ENCODE peak calls at places on chromosome 1, in four cellular contexts. S, W, Q and F are unnamed samples.

GRCh38 chr1:50110656-50111055 is 1.9 kb downstream of the ELAVL4 start:
- DNase-seq in S (no peak), W (no peak), Q (no peak), F (no peak)

GRCh38 chr1:209576798-209577197 is 6.7 kb upstream of the CAMK1G start:
- DNase-seq in S (peak; percentile 76), W (peak; percentile 12), Q (peak; percentile 44), F (peak; percentile 87)

GRCh38 chr1:58398714-58399113 is 147.8 kb downstream of the OMA1 start:
- DNase-seq in S (no peak), W (no peak), Q (no peak), F (no peak)

GRCh38 chr1:53254011-53254640 is 15.8 kb upstream of the MAGOH start:
- DNase-seq in S (peak; percentile 71), W (no peak), Q (no peak), F (no peak)

GRCh38 chr1:212630159-212630900 is 21.8 kb downstream of the ATF3 start:
- DNase-seq in S (peak; percentile 78), W (no peak), Q (peak; percentile 48), F (peak; percentile 75)

GRCh38 chr1:2650967-2651645 is 18.3 kb upstream of the MMEL1 start:
- DNase-seq in S (no peak), W (no peak), Q (no peak), F (no peak)

GRCh38 chr1:115797491-115797890 is 29.0 kb upstream of the CASQ2 start:
- DNase-seq in S (no peak), W (no peak), Q (no peak), F (no peak)

GRCh38 chr1:53120659-53121058 is 21.8 kb downstream of the SLC1A7 start:
- DNase-seq in S (no peak), W (no peak), Q (no peak), F (no peak)

GRCh38 chr1:54583868-54584267 is 35.8 kb downstream of the ACOT11 start:
- DNase-seq in S (no peak), W (no peak), Q (no peak), F (no peak)

GRCh38 chr1:243621973-243622372 is 228.1 kb downstream of the AKT3 start:
- DNase-seq in S (no peak), W (no peak), Q (no peak), F (no peak)

GRCh38 chr1:220235462-220235861 is 36.8 kb downstream of the RAB3GAP2 start:
- DNase-seq in S (no peak), W (no peak), Q (peak; percentile 9), F (peak; percentile 13)

GRCh38 chr1:6803357-6803756 is 18.1 kb downstream of the CAMTA1 start:
- DNase-seq in S (no peak), W (no peak), Q (peak; percentile 19), F (no peak)

GRCh38 chr1:93552751-93553455 is 105.0 kb downstream of the FNBP1L start:
- DNase-seq in S (peak; percentile 49), W (no peak), Q (peak; percentile 71), F (no peak)
- TF ChIP-seq CHD4 in S (no peak), W (no peak), Q (no peak), F (no peak)

DNA sequence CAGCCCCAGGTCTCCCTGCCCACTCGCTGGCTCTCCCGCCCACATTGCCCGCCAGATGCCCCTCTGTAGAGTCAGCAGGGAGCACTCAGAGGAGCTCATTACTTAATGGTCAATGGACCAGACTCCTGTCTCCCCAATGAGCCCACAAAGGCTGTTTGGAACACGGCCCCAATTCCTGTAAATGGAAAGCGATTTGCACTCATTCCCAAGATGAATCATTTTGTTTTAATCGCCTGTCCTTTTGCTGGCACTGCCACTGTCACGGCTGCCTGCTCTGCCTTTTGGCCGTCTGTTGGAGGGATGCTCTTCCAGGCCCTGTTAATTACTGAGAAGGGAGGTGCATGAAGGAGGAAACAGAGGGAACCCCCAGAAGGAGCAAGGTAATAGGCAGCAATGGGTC is 44.8 kb upstream of the ATP2B4 start:
- DNase-seq in S (no peak), W (no peak), Q (no peak), F (no peak)
- TF ChIP-seq POLR2AphosphoS2 in S (no peak), W (no peak), Q (no peak), F (no peak)

DNA sequence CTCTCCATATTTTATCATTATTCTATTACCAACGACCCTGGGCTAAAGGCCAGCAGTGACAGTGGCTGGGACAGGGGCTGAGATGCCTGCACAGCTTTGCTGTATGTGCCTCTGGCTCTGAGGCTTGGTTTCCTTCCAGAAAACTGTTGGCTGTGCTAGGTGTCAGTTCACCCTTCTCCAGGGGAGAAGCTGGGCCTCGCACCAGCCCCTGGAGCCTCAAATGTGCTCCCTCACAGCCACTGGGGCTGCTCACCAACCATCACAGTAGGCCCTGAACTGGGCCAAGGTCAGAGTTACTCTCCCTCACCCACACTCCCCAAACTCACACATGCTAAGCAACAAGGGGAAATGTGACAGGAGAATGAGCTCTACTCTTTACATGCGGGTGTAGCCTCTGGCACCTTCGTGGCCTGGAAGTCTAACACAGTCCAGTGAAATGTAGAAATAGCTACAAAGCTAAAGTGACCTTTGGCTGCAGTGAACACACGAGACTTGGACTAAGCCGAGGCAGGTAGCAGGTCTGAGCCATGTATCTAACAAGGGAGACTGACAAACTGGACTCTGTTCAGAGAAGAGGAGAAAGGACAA is 4.7 kb upstream of the CD160 start:
- DNase-seq in S (no peak), W (no peak), Q (peak; percentile 84), F (no peak)
- TF ChIP-seq CHD4 in S (no peak), W (no peak), Q (no peak), F (no peak)

GRCh38 chr1:32100359-32100758 is 7.5 kb upstream of the KPNA6 start:
- DNase-seq in S (no peak), W (no peak), Q (no peak), F (no peak)
- TF ChIP-seq POLR2AphosphoS2 in S (no peak), W (no peak), Q (no peak), F (no peak)

GRCh38 chr1:33007190-33008050 is 29.3 kb downstream of the AK2 start:
- DNase-seq in S (peak; percentile 69), W (no peak), Q (peak; percentile 61), F (peak; percentile 84)
- TF ChIP-seq CHD4 in S (no peak), W (no peak), Q (no peak), F (no peak)